ENCODE peak calls at places on chromosomes 12 and 14, in ten cellular contexts. One of them, this sample, is unnamed.
A peak's percentile ranks its signal among the peaks of the same experiment; 100 is the strongest.

GRCh38 chr12:11581179-11581755 is 68.2 kb upstream of the ETV6 start:
- DNase-seq in Peyer's patch: peak; percentile 87
- DNase-seq in fibroblast of the aortic adventitia: peak; percentile 88
- DNase-seq in astrocyte: peak; percentile 63
- DNase-seq in T-helper 1 cell: peak; percentile 77
- DNase-seq in NCI-H187 treated with DMSO at 0.1 percent for 48 hours: peak; percentile 9
- DNase-seq in transverse colon: peak; percentile 75
- DNase-seq in NCI-H460: peak; percentile 46
- DNase-seq in spleen: no peak
- DNase-seq in GM04504: peak; percentile 29
- DNase-seq in this sample: peak; percentile 38

GRCh38 chr12:109605599-109606228 is 32.1 kb downstream of the MVK start:
- DNase-seq in NCI-H187 treated with DMSO at 0.1 percent for 48 hours: no peak
- DNase-seq in spleen: no peak
- DNase-seq in transverse colon: no peak
- DNase-seq in GM04504: no peak
- DNase-seq in Peyer's patch: no peak
- DNase-seq in astrocyte: no peak
- DNase-seq in T-helper 1 cell: no peak
- DNase-seq in fibroblast of the aortic adventitia: no peak
- DNase-seq in NCI-H460: no peak
- DNase-seq in this sample: no peak

GRCh38 chr14:21039059-21039422 is 3.1 kb upstream of the RNASE7 start:
- DNase-seq in NCI-H187 treated with DMSO at 0.1 percent for 48 hours: no peak
- DNase-seq in astrocyte: peak; percentile 49
- DNase-seq in transverse colon: peak; percentile 87
- DNase-seq in Peyer's patch: peak; percentile 80
- DNase-seq in T-helper 1 cell: no peak
- DNase-seq in NCI-H460: no peak
- DNase-seq in spleen: peak; percentile 78
- DNase-seq in fibroblast of the aortic adventitia: peak; percentile 87
- DNase-seq in GM04504: peak; percentile 24
- DNase-seq in this sample: no peak

GRCh38 chr12:90024261-90024660 is 315.6 kb upstream of the ATP2B1 start:
- DNase-seq in fibroblast of the aortic adventitia: peak; percentile 14
- DNase-seq in NCI-H187 treated with DMSO at 0.1 percent for 48 hours: no peak
- DNase-seq in spleen: no peak
- DNase-seq in GM04504: no peak
- DNase-seq in T-helper 1 cell: no peak
- DNase-seq in astrocyte: no peak
- DNase-seq in transverse colon: no peak
- DNase-seq in Peyer's patch: no peak
- DNase-seq in NCI-H460: no peak
- DNase-seq in this sample: no peak

GRCh38 chr14:75238728-75239455 is 39.7 kb upstream of the FOS start:
- DNase-seq in NCI-H460: no peak
- DNase-seq in spleen: no peak
- DNase-seq in GM04504: no peak
- DNase-seq in fibroblast of the aortic adventitia: no peak
- DNase-seq in NCI-H187 treated with DMSO at 0.1 percent for 48 hours: no peak
- DNase-seq in T-helper 1 cell: no peak
- DNase-seq in transverse colon: no peak
- DNase-seq in astrocyte: no peak
- DNase-seq in Peyer's patch: no peak
- DNase-seq in this sample: no peak

GRCh38 chr12:1939745-1940607 is 21.5 kb upstream of the CACNA2D4 start:
- DNase-seq in Peyer's patch: peak; percentile 96
- DNase-seq in fibroblast of the aortic adventitia: peak; percentile 86
- DNase-seq in spleen: peak; percentile 97
- DNase-seq in transverse colon: peak; percentile 91
- DNase-seq in NCI-H187 treated with DMSO at 0.1 percent for 48 hours: no peak
- DNase-seq in GM04504: peak; percentile 54
- DNase-seq in T-helper 1 cell: peak; percentile 91
- DNase-seq in NCI-H460: peak; percentile 59
- DNase-seq in astrocyte: peak; percentile 46
- DNase-seq in this sample: peak; percentile 83

GRCh38 chr12:42473130-42473529 is 116.4 kb downstream of the PRICKLE1 start:
- DNase-seq in transverse colon: no peak
- DNase-seq in spleen: no peak
- DNase-seq in astrocyte: peak; percentile 65
- DNase-seq in NCI-H187 treated with DMSO at 0.1 percent for 48 hours: no peak
- DNase-seq in NCI-H460: peak; percentile 96
- DNase-seq in Peyer's patch: no peak
- DNase-seq in GM04504: peak; percentile 36
- DNase-seq in T-helper 1 cell: no peak
- DNase-seq in fibroblast of the aortic adventitia: peak; percentile 70
- DNase-seq in this sample: no peak

GRCh38 chr14:104680056-104680805 is 9.2 kb upstream of the INF2 start:
- DNase-seq in spleen: peak; percentile 77
- DNase-seq in GM04504: no peak
- DNase-seq in NCI-H187 treated with DMSO at 0.1 percent for 48 hours: no peak
- DNase-seq in Peyer's patch: peak; percentile 84
- DNase-seq in fibroblast of the aortic adventitia: peak; percentile 77
- DNase-seq in astrocyte: peak; percentile 77
- DNase-seq in T-helper 1 cell: no peak
- DNase-seq in transverse colon: peak; percentile 54
- DNase-seq in NCI-H460: peak; percentile 78
- DNase-seq in this sample: no peak

GRCh38 chr14:59028476-59029202 is 159.8 kb upstream of the DAAM1 start:
- DNase-seq in NCI-H187 treated with DMSO at 0.1 percent for 48 hours: peak; percentile 53
- DNase-seq in spleen: peak; percentile 68
- DNase-seq in transverse colon: peak; percentile 64
- DNase-seq in Peyer's patch: peak; percentile 73
- DNase-seq in T-helper 1 cell: no peak
- DNase-seq in astrocyte: peak; percentile 94
- DNase-seq in NCI-H460: peak; percentile 58
- DNase-seq in GM04504: peak; percentile 93
- DNase-seq in fibroblast of the aortic adventitia: peak; percentile 96
- DNase-seq in this sample: peak; percentile 53

GRCh38 chr12:115771065-115771464 is 506.4 kb downstream of the MED13L start:
- DNase-seq in spleen: no peak
- DNase-seq in fibroblast of the aortic adventitia: no peak
- DNase-seq in transverse colon: no peak
- DNase-seq in Peyer's patch: peak; percentile 59
- DNase-seq in astrocyte: no peak
- DNase-seq in GM04504: no peak
- DNase-seq in T-helper 1 cell: no peak
- DNase-seq in NCI-H460: no peak
- DNase-seq in NCI-H187 treated with DMSO at 0.1 percent for 48 hours: no peak
- DNase-seq in this sample: no peak

GRCh38 chr12:81819991-81820633 is 61.0 kb upstream of the PPFIA2 start:
- DNase-seq in GM04504: no peak
- DNase-seq in astrocyte: peak; percentile 88
- DNase-seq in Peyer's patch: no peak
- DNase-seq in spleen: no peak
- DNase-seq in NCI-H460: no peak
- DNase-seq in transverse colon: no peak
- DNase-seq in NCI-H187 treated with DMSO at 0.1 percent for 48 hours: no peak
- DNase-seq in fibroblast of the aortic adventitia: peak; percentile 35
- DNase-seq in T-helper 1 cell: no peak
- DNase-seq in this sample: no peak

GRCh38 chr12:126831115-126831514 is 1435.9 kb upstream of the TMEM132C start:
- DNase-seq in spleen: no peak
- DNase-seq in NCI-H187 treated with DMSO at 0.1 percent for 48 hours: no peak
- DNase-seq in fibroblast of the aortic adventitia: no peak
- DNase-seq in Peyer's patch: no peak
- DNase-seq in astrocyte: no peak
- DNase-seq in T-helper 1 cell: no peak
- DNase-seq in GM04504: no peak
- DNase-seq in transverse colon: no peak
- DNase-seq in NCI-H460: no peak
- DNase-seq in this sample: no peak

GRCh38 chr14:65506801-65507200 is 94.3 kb downstream of the FUT8 start:
- DNase-seq in astrocyte: no peak
- DNase-seq in Peyer's patch: no peak
- DNase-seq in GM04504: no peak
- DNase-seq in spleen: no peak
- DNase-seq in NCI-H187 treated with DMSO at 0.1 percent for 48 hours: no peak
- DNase-seq in fibroblast of the aortic adventitia: no peak
- DNase-seq in T-helper 1 cell: no peak
- DNase-seq in transverse colon: no peak
- DNase-seq in NCI-H460: no peak
- DNase-seq in this sample: no peak

This sample was measured in GM10248.